ENCODE peak calls at places on chromosome 9, in four cellular contexts. One of them, this sample, is unnamed.

GRCh38 chr9:72596451-72597180 is 75.2 kb downstream of the TMC1 start:
- DNase-seq in Panc1: no peak
- DNase-seq in tibial artery: no peak
- DNase-seq in heart left ventricle: no peak
- DNase-seq in this sample: no peak

GRCh38 chr9:137972988-137973470 is 95.4 kb downstream of the CACNA1B start:
- DNase-seq in heart left ventricle: no peak
- DNase-seq in Panc1: no peak
- DNase-seq in tibial artery: no peak
- DNase-seq in this sample: no peak

GRCh38 chr9:107213080-107213479 is 70.0 kb upstream of the RAD23B start:
- DNase-seq in tibial artery: no peak
- DNase-seq in heart left ventricle: no peak
- DNase-seq in Panc1: no peak
- DNase-seq in this sample: no peak

GRCh38 chr9:4494337-4494736 is 4.1 kb downstream of the SLC1A1 start:
- DNase-seq in Panc1: no peak
- DNase-seq in tibial artery: no peak
- DNase-seq in heart left ventricle: no peak
- DNase-seq in this sample: no peak

GRCh38 chr9:88998911-88999310 is 7.6 kb downstream of the S1PR3 start:
- DNase-seq in tibial artery: peak
- DNase-seq in heart left ventricle: peak
- DNase-seq in Panc1: no peak
- DNase-seq in this sample: no peak

GRCh38 chr9:136297016-136297691 is 6.7 kb downstream of the CCDC187 start:
- DNase-seq in Panc1: no peak
- DNase-seq in tibial artery: no peak
- DNase-seq in heart left ventricle: peak
- DNase-seq in this sample: no peak

GRCh38 chr9:107720511-107720910 is 230.9 kb upstream of the KLF4 start:
- DNase-seq in tibial artery: no peak
- DNase-seq in Panc1: no peak
- DNase-seq in heart left ventricle: no peak
- DNase-seq in this sample: no peak

GRCh38 chr9:124309665-124310064 is 51.9 kb downstream of the NEK6 start:
- DNase-seq in Panc1: peak
- DNase-seq in tibial artery: peak
- DNase-seq in heart left ventricle: no peak
- DNase-seq in this sample: no peak

GRCh38 chr9:91433180-91433579 is 9.5 kb upstream of the NFIL3 start:
- DNase-seq in heart left ventricle: no peak
- DNase-seq in Panc1: peak
- DNase-seq in tibial artery: no peak
- DNase-seq in this sample: no peak

GRCh38 chr9:91421987-91422765 is 1.5 kb downstream of the NFIL3 start:
- DNase-seq in heart left ventricle: no peak
- DNase-seq in tibial artery: peak
- DNase-seq in Panc1: no peak
- DNase-seq in this sample: no peak

GRCh38 chr9:107226431-107226830 is 56.6 kb upstream of the RAD23B start:
- DNase-seq in Panc1: no peak
- DNase-seq in tibial artery: no peak
- DNase-seq in heart left ventricle: no peak
- DNase-seq in this sample: no peak

GRCh38 chr9:124032247-124032646 is 20.7 kb downstream of the LHX2 start:
- DNase-seq in tibial artery: no peak
- DNase-seq in Panc1: no peak
- DNase-seq in heart left ventricle: no peak
- DNase-seq in this sample: no peak

GRCh38 chr9:112890106-112891081 is at the start of gene SLC46A2:
- DNase-seq in tibial artery: no peak
- DNase-seq in heart left ventricle: peak
- DNase-seq in Panc1: no peak
- DNase-seq in this sample: no peak

GRCh38 chr9:5764130-5764868 is 68.6 kb downstream of the ERMP1 start:
- DNase-seq in Panc1: no peak
- DNase-seq in heart left ventricle: no peak
- DNase-seq in tibial artery: no peak
- DNase-seq in this sample: peak

GRCh38 chr9:137313956-137314560 is 12.0 kb upstream of the NRARP start:
- DNase-seq in tibial artery: no peak
- DNase-seq in heart left ventricle: no peak
- DNase-seq in Panc1: no peak
- DNase-seq in this sample: no peak

GRCh38 chr9:36550135-36550534 is 22.6 kb upstream of the MELK start:
- DNase-seq in tibial artery: no peak
- DNase-seq in Panc1: no peak
- DNase-seq in heart left ventricle: no peak
- DNase-seq in this sample: no peak

GRCh38 chr9:117211280-117211679 is 203.6 kb downstream of the ASTN2 start:
- DNase-seq in tibial artery: no peak
- DNase-seq in Panc1: no peak
- DNase-seq in heart left ventricle: no peak
- DNase-seq in this sample: no peak

GRCh38 chr9:846852-847251 is 5.4 kb downstream of the DMRT1 start:
- DNase-seq in Panc1: no peak
- DNase-seq in tibial artery: no peak
- DNase-seq in heart left ventricle: no peak
- DNase-seq in this sample: no peak

GRCh38 chr9:125550216-125550614 is 156.8 kb downstream of the MAPKAP1 start:
- DNase-seq in tibial artery: no peak
- DNase-seq in heart left ventricle: no peak
- DNase-seq in Panc1: no peak
- DNase-seq in this sample: no peak

GRCh38 chr9:6845881-6846280 is 88.1 kb downstream of the KDM4C start:
- DNase-seq in tibial artery: no peak
- DNase-seq in heart left ventricle: no peak
- DNase-seq in Panc1: no peak
- DNase-seq in this sample: no peak

GRCh38 chr9:109968702-109969450 is 188.9 kb downstream of the PALM2AKAP2 start:
- DNase-seq in Panc1: peak
- DNase-seq in tibial artery: no peak
- DNase-seq in heart left ventricle: no peak
- DNase-seq in this sample: no peak

GRCh38 chr9:93560991-93561390 is 15.4 kb upstream of the PHF2 start:
- DNase-seq in Panc1: no peak
- DNase-seq in heart left ventricle: no peak
- DNase-seq in tibial artery: no peak
- DNase-seq in this sample: no peak

GRCh38 chr9:88065609-88066008 is 72.7 kb downstream of the SPATA31C2 start:
- DNase-seq in Panc1: no peak
- DNase-seq in tibial artery: no peak
- DNase-seq in heart left ventricle: no peak
- DNase-seq in this sample: no peak

GRCh38 chr9:75892168-75892901 is 1.9 kb downstream of the PCSK5 start:
- DNase-seq in tibial artery: peak
- DNase-seq in Panc1: no peak
- DNase-seq in heart left ventricle: peak
- DNase-seq in this sample: no peak

GRCh38 chr9:130064621-130065020 is 10.9 kb downstream of the GPR107 start:
- DNase-seq in heart left ventricle: no peak
- DNase-seq in Panc1: no peak
- DNase-seq in tibial artery: no peak
- DNase-seq in this sample: no peak

GRCh38 chr9:117564839-117565238 is 139.4 kb upstream of the TLR4 start:
- DNase-seq in Panc1: no peak
- DNase-seq in heart left ventricle: no peak
- DNase-seq in tibial artery: no peak
- DNase-seq in this sample: no peak

GRCh38 chr9:108021311-108021710 is 531.7 kb upstream of the KLF4 start:
- DNase-seq in tibial artery: no peak
- DNase-seq in heart left ventricle: no peak
- DNase-seq in Panc1: no peak
- DNase-seq in this sample: no peak

GRCh38 chr9:84966876-84967830 is 297.6 kb downstream of the NTRK2 start:
- DNase-seq in Panc1: no peak
- DNase-seq in tibial artery: no peak
- DNase-seq in heart left ventricle: no peak
- DNase-seq in this sample: peak

GRCh38 chr9:129624947-129625346 is 1.0 kb upstream of the NTMT1 start:
- DNase-seq in Panc1: no peak
- DNase-seq in tibial artery: no peak
- DNase-seq in heart left ventricle: no peak
- DNase-seq in this sample: no peak

GRCh38 chr9:19113964-19114679 is 11.4 kb upstream of the HAUS6 start:
- DNase-seq in Panc1: no peak
- DNase-seq in heart left ventricle: no peak
- DNase-seq in tibial artery: no peak
- DNase-seq in this sample: no peak

GRCh38 chr9:124124729-124125589 is 113.4 kb downstream of the LHX2 start:
- DNase-seq in heart left ventricle: no peak
- DNase-seq in Panc1: no peak
- DNase-seq in tibial artery: no peak
- DNase-seq in this sample: no peak

GRCh38 chr9:129005336-129005997 is 22.7 kb downstream of the SH3GLB2 start:
- DNase-seq in tibial artery: no peak
- DNase-seq in heart left ventricle: no peak
- DNase-seq in Panc1: no peak
- DNase-seq in this sample: no peak

GRCh38 chr9:90331826-90332575 is 310.6 kb downstream of the DIRAS2 start:
- DNase-seq in heart left ventricle: no peak
- DNase-seq in tibial artery: no peak
- DNase-seq in Panc1: no peak
- DNase-seq in this sample: no peak

GRCh38 chr9:81071108-81071507 is 618.2 kb downstream of the TLE1 start:
- DNase-seq in Panc1: no peak
- DNase-seq in heart left ventricle: no peak
- DNase-seq in tibial artery: no peak
- DNase-seq in this sample: no peak

GRCh38 chr9:107019216-107019615 is 156.2 kb downstream of the ZNF462 start:
- DNase-seq in tibial artery: no peak
- DNase-seq in heart left ventricle: no peak
- DNase-seq in Panc1: no peak
- DNase-seq in this sample: no peak

GRCh38 chr9:70340572-70340971 is 73.9 kb downstream of the KLF9 start:
- DNase-seq in tibial artery: no peak
- DNase-seq in Panc1: no peak
- DNase-seq in heart left ventricle: no peak
- DNase-seq in this sample: no peak
- TF ChIP-seq CTCF in tibial artery: peak
- TF ChIP-seq CTCF in Panc1: no peak
- TF ChIP-seq CTCF in heart left ventricle: peak
- TF ChIP-seq CTCF in this sample: no peak

GRCh38 chr9:135075234-135076142 is 12.0 kb upstream of the OLFM1 start:
- DNase-seq in tibial artery: peak
- DNase-seq in heart left ventricle: peak
- DNase-seq in Panc1: no peak
- DNase-seq in this sample: no peak
- H3K4me3 ChIP-seq in tibial artery: peak
- H3K4me3 ChIP-seq in heart left ventricle: peak
- H3K4me3 ChIP-seq in Panc1: peak
- H3K4me3 ChIP-seq in this sample: no peak

DNA sequence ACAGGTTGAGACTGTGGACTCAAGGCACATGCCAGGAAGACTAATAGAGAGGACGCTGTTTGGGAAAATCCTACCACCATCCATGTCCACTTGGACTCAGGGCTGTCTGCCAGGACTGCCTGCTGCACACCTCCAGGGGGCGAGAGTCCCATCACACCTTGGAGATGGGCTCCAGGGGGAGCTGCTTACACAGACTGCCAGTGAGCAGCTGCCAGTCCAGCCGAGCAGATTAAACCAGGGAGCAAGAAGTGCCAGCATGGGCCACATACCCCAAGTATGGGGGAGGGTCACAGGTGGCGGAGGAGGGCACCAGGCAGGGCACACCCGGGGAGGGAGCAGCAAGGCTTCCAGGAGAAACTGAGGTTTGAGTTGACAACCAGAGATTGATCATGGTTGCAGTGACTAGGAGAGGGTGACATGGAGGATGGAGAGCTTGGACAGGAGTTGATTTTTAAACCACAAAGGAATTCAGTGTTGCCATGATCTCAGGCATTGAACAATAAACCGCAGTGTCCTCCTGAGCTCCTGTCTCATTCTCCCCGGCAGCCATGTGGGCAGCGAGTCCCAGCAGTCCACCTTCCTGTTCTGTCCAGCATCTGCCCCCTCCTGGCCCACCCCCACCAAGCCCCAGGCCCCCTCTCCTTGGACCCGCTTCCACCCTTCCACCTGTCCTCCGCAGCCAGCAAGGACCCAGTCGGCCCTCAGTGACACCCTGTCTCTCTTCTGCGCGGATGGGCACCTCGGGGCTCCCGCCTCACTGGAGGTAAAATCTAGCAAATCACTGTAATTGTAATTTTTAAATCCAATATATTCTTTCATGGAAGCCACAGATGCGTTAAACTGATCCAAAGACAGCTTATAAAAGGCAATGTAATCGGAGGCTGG is 3.1 kb upstream of the VAV2 start:
- DNase-seq in tibial artery: no peak
- DNase-seq in heart left ventricle: no peak
- DNase-seq in Panc1: no peak
- DNase-seq in this sample: no peak
- TF ChIP-seq CTCF in tibial artery: no peak
- TF ChIP-seq CTCF in heart left ventricle: no peak
- TF ChIP-seq CTCF in Panc1: no peak
- TF ChIP-seq CTCF in this sample: peak

GRCh38 chr9:111039203-111039907 is 1.1 kb upstream of the LPAR1 start:
- DNase-seq in heart left ventricle: no peak
- DNase-seq in Panc1: no peak
- DNase-seq in tibial artery: no peak
- DNase-seq in this sample: no peak
- H3K4me3 ChIP-seq in heart left ventricle: peak
- H3K4me3 ChIP-seq in Panc1: peak
- H3K4me3 ChIP-seq in tibial artery: peak
- H3K4me3 ChIP-seq in this sample: no peak

GRCh38 chr9:33498387-33498786 is 24.7 kb upstream of the NOL6 start:
- DNase-seq in Panc1: no peak
- DNase-seq in heart left ventricle: no peak
- DNase-seq in tibial artery: no peak
- DNase-seq in this sample: no peak
- TF ChIP-seq CTCF in Panc1: peak
- TF ChIP-seq CTCF in heart left ventricle: no peak
- TF ChIP-seq CTCF in tibial artery: peak
- TF ChIP-seq CTCF in this sample: no peak

GRCh38 chr9:29209748-29210276 is 1636.5 kb upstream of the C9orf72 start:
- DNase-seq in tibial artery: no peak
- DNase-seq in heart left ventricle: no peak
- DNase-seq in Panc1: no peak
- DNase-seq in this sample: no peak

GRCh38 chr9:29208670-29209069 is 1635.4 kb upstream of the C9orf72 start:
- DNase-seq in tibial artery: no peak
- DNase-seq in heart left ventricle: no peak
- DNase-seq in Panc1: no peak
- DNase-seq in this sample: no peak

GRCh38 chr9:29212590-29213373 is 1639.5 kb upstream of the C9orf72 start:
- DNase-seq in Panc1: no peak
- DNase-seq in tibial artery: no peak
- DNase-seq in heart left ventricle: no peak
- DNase-seq in this sample: no peak

GRCh38 chr9:29211681-29212589 is 1638.7 kb upstream of the C9orf72 start:
- DNase-seq in tibial artery: no peak
- DNase-seq in heart left ventricle: no peak
- DNase-seq in Panc1: no peak
- DNase-seq in this sample: no peak

GRCh38 chr9:29211003-29211584 is 1637.8 kb upstream of the C9orf72 start:
- DNase-seq in Panc1: no peak
- DNase-seq in tibial artery: no peak
- DNase-seq in heart left ventricle: no peak
- DNase-seq in this sample: no peak
- H3K4me3 ChIP-seq in Panc1: peak
- H3K4me3 ChIP-seq in tibial artery: no peak
- H3K4me3 ChIP-seq in heart left ventricle: no peak
- H3K4me3 ChIP-seq in this sample: no peak

GRCh38 chr9:20552874-20553624 is 69.2 kb downstream of the MLLT3 start:
- DNase-seq in Panc1: no peak
- DNase-seq in tibial artery: no peak
- DNase-seq in heart left ventricle: no peak
- DNase-seq in this sample: no peak
- TF ChIP-seq CTCF in Panc1: no peak
- TF ChIP-seq CTCF in tibial artery: peak
- TF ChIP-seq CTCF in heart left ventricle: peak
- TF ChIP-seq CTCF in this sample: no peak

This sample was measured in GM12864.